ENCODE peak calls at places on chromosomes 3 and 15, in four cellular contexts. W is HCEC 1CT, X is AG08396, C is activated gamma-delta T cell treated with Interleukin-2 at 50 U/mL for 16 hours. T is an unnamed sample.

GRCh38 chr3:126114406-126115386 is 30.8 kb upstream of the SLC41A3 start:
- DNase-seq in W (no peak), X (no peak), C (no peak), T (no peak)

GRCh38 chr3:188788621-188789081 is 383.1 kb upstream of the TPRG1 start:
- DNase-seq in W (peak; percentile 97), X (peak; percentile 45), C (peak; percentile 42), T (peak; percentile 28)

GRCh38 chr3:9503283-9503682 is 50.3 kb downstream of the LHFPL4 start:
- DNase-seq in W (no peak), X (peak; percentile 70), C (peak; percentile 65), T (no peak)

GRCh38 chr3:177596822-177597271 is 399.6 kb upstream of the TBL1XR1 start:
- DNase-seq in W (no peak), X (no peak), C (no peak), T (no peak)

GRCh38 chr15:76345880-76346665 is 9.5 kb downstream of the ISL2 start:
- DNase-seq in W (peak; percentile 51), X (peak; percentile 16), C (no peak), T (no peak)

GRCh38 chr3:191198480-191198879 is 561 bp upstream of the OSTN start:
- DNase-seq in W (no peak), X (no peak), C (no peak), T (no peak)

GRCh38 chr3:159829056-159829995 is 159.3 kb upstream of the IL12A start:
- DNase-seq in W (peak; percentile 86), X (peak; percentile 48), C (no peak), T (no peak)

GRCh38 chr3:65342084-65342683 is 654.4 kb upstream of the ADAMTS9 start:
- DNase-seq in W (peak; percentile 39), X (peak; percentile 30), C (no peak), T (no peak)

GRCh38 chr3:128491071-128491899 is 1.7 kb downstream of the GATA2 start:
- DNase-seq in W (no peak), X (no peak), C (no peak), T (no peak)

GRCh38 chr3:124492824-124493223 is 237.4 kb upstream of the UMPS start:
- DNase-seq in W (peak; percentile 44), X (no peak), C (no peak), T (no peak)

GRCh38 chr15:68674975-68675374 is 96.2 kb downstream of the CORO2B start:
- DNase-seq in W (no peak), X (no peak), C (no peak), T (no peak)

GRCh38 chr15:65285291-65286068 is 1.2 kb downstream of the PARP16 start:
- DNase-seq in W (peak; percentile 4), X (no peak), C (no peak), T (no peak)

T was measured in GOT3.